ENCODE peak calls at places on chromosomes 16 and 17, in four cellular contexts. A is A673, K is GM13977, B is retinal pigment epithelial cell. M is an unnamed sample.

GRCh38 chr17:50904522-50905459 is 38.6 kb upstream of the TOB1 start:
- DNase-seq in K (no peak), B (no peak), A (no peak), M (no peak)

GRCh38 chr17:5282639-5283217 is 644 bp downstream of the RABEP1 start:
- DNase-seq in B (no peak), A (peak; percentile 37), K (no peak), M (no peak)

GRCh38 chr16:78375055-78375679 is 275.7 kb downstream of the WWOX start:
- DNase-seq in A (no peak), K (no peak), B (no peak), M (no peak)

GRCh38 chr17:30567231-30568116 is 90.3 kb downstream of the GOSR1 start:
- DNase-seq in K (no peak), B (no peak), A (no peak), M (no peak)

GRCh38 chr16:82059983-82060421 is 24.9 kb downstream of the HSD17B2 start:
- DNase-seq in A (no peak), B (no peak), K (no peak), M (no peak)

GRCh38 chr16:21963887-21964286 is 10.7 kb downstream of the UQCRC2 start:
- DNase-seq in A (no peak), K (no peak), B (no peak), M (no peak)

GRCh38 chr16:50308237-50308965 is 42.0 kb downstream of the ADCY7 start:
- DNase-seq in K (peak; percentile 21), A (no peak), B (no peak), M (no peak)

GRCh38 chr17:65163990-65164495 is 26.9 kb downstream of the RGS9 start:
- DNase-seq in A (no peak), K (peak; percentile 53), B (no peak), M (peak; percentile 65)

GRCh38 chr16:12341423-12341822 is 364.9 kb downstream of the SNX29 start:
- DNase-seq in K (no peak), B (no peak), A (no peak), M (no peak)

GRCh38 chr17:70278846-70279465 is 109.6 kb downstream of the KCNJ2 start:
- DNase-seq in K (no peak), A (no peak), B (no peak), M (no peak)

GRCh38 chr17:79699386-79700036 is 31.2 kb upstream of the ENPP7 start:
- DNase-seq in A (no peak), B (no peak), K (no peak), M (no peak)

GRCh38 chr16:80591071-80591935 is 50.5 kb downstream of the DYNLRB2 start:
- DNase-seq in A (no peak), K (no peak), B (no peak), M (no peak)

GRCh38 chr17:51595965-51596364 is 335.6 kb downstream of the UTP18 start:
- DNase-seq in B (no peak), A (no peak), K (no peak), M (no peak)

GRCh38 chr17:40253565-40253964 is 34.1 kb upstream of the CDC6 start:
- DNase-seq in K (no peak), B (no peak), A (no peak), M (no peak)

GRCh38 chr16:14559809-14560227 is 70.2 kb downstream of the PARN start:
- DNase-seq in B (no peak), K (no peak), A (no peak), M (no peak)

GRCh38 chr16:23857256-23857891 is 21.6 kb downstream of the PRKCB start:
- DNase-seq in K (no peak), A (peak; percentile 95), B (no peak), M (no peak)

GRCh38 chr16:29662729-29663019 is 373 bp upstream of the SPN start:
- DNase-seq in B (no peak), A (no peak), K (peak; percentile 72), M (peak; percentile 75)

GRCh38 chr16:27566417-27566816 is 16.5 kb downstream of the KATNIP start:
- DNase-seq in B (no peak), A (no peak), K (no peak), M (no peak)

GRCh38 chr17:40060887-40061480 is 1.8 kb upstream of the THRA start:
- DNase-seq in B (no peak), K (no peak), A (no peak), M (no peak)

GRCh38 chr16:49601541-49601940 is 227.9 kb downstream of the C16orf78 start:
- DNase-seq in B (no peak), A (no peak), K (no peak), M (no peak)

GRCh38 chr16:27369806-27370205 is 32.2 kb upstream of the IL21R start:
- DNase-seq in K (no peak), B (no peak), A (no peak), M (no peak)

GRCh38 chr17:58643147-58643546 is 48.7 kb downstream of the TEX14 start:
- DNase-seq in K (no peak), A (no peak), B (no peak), M (no peak)

GRCh38 chr16:87671221-87671620 is 68.9 kb downstream of the JPH3 start:
- DNase-seq in A (no peak), B (no peak), K (no peak), M (no peak)

DNA sequence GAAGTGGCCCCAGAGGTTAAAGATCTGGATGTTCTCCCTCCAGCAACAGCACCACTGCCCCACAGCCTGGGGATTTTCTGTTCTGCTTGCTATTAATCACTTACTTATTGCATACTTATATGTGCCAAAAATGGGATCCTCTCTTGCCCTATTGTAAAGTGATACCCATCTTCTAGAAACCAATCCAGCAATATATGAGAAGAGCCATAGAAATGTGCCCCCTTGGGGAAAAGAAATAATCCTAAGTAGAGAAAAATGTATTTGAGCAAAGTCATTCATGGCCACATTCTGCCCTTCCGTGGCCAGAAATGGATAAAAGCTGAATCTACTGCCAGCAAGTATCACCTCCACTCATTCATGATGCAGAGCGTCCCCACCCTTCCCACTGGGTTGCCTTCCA is 20.9 kb downstream of the SOST start:
- DNase-seq in K (no peak), B (no peak), A (no peak), M (no peak)
- TF ChIP-seq CTCF in K (no peak), B (no peak), A (no peak), M (no peak)

DNA sequence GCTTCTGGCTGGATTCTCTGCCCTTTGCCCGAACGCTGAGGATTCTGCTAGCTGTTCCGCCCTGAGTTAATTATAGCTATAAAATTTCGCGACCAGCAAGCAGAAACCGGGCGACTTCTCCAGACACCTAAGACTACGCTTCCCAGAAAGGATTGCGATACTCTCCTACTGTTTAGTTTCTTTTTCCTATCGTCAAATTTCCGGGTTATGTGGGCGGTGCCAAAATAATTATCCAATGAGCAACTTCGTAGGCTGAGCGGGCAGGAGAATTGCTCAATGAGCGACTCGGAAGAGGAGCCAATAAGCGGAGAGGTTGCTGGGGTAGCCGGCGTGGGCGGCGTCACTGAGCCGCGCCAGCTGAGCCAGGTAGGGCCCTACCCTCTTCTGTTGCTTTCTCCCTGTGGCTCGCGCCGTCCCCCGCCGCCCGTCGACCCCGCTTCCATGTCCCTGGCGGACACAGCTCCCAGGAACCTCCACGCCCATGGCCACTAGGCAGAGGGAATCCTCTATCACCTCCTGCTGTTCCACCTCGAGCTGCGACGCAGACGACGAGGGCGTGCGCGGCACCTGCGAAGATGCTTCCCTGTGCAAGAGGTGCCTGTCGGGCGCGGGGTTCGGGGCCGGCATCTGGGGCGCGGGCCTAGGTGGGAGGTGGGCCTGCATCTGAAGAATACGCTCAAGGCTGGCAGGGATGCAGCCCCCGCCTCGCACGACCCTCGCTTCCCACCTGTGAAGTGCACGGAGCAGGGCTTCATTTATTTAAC is at the start of gene LCMT1:
- DNase-seq in A (peak; percentile 99), K (peak; percentile 95), B (peak; percentile 92), M (peak; percentile 96)
- TF ChIP-seq CTCF in A (no peak), K (no peak), B (no peak), M (no peak)

GRCh38 chr17:57459286-57459915 is 203.1 kb downstream of the MSI2 start:
- DNase-seq in B (peak; percentile 88), A (no peak), K (no peak), M (no peak)
- TF ChIP-seq CTCF in B (peak; percentile 26), A (no peak), K (peak; percentile 57), M (peak; percentile 33)

DNA sequence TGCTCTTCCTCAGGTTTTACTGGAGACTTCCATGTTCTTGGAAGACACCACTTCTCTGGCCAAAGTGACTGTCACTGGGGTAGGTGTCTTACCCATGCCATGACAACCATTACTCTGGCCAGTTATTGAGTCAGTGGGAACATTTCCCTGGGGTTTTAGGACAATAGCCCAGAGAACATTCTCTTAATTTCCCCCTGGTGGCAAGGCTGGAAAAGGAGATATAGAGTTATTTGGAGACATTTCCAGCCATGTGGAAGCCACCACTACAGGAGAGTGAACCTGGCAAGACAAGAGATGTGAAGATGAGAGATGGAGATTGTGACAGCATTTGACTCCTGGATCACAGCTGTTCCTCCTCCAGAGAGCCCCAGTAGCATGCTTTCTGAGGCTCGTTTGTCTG is 106.2 kb downstream of the CDK5R1 start:
- DNase-seq in K (no peak), B (no peak), A (no peak), M (no peak)
- TF ChIP-seq CTCF in K (no peak), B (peak; percentile 10), A (no peak), M (no peak)

DNA sequence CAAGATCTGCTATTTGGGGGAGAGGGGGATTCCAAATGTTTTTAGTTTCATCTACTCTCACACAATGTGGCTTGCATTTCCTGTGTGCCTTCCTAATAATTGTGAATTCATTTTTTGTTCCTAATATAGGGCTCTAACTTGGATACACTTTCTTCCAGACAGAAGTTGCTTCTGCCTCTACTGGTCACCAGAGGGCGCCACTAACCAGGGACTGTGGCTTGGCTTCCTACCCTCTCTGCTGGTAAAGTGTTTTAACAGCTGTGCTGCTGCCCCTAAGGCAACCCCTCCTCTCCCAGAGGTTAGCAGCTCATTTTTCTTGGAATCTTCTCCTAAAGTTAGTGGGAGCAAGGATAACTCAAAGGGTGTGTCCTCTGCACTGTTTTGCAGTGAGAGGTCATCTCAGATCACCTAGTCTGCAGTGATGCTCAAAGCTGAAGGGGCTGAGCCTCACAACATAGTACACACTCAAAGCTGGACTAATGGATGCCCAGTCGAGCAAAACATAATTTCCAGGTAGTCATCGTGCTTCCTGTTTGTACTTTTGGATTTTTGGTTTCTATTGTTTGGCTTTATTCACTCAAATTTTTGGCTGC is 5.0 kb upstream of the PRSS54 start:
- DNase-seq in B (no peak), A (peak; percentile 50), K (no peak), M (no peak)
- TF ChIP-seq CTCF in B (peak; percentile 63), A (peak; percentile 75), K (peak; percentile 51), M (peak; percentile 44)

DNA sequence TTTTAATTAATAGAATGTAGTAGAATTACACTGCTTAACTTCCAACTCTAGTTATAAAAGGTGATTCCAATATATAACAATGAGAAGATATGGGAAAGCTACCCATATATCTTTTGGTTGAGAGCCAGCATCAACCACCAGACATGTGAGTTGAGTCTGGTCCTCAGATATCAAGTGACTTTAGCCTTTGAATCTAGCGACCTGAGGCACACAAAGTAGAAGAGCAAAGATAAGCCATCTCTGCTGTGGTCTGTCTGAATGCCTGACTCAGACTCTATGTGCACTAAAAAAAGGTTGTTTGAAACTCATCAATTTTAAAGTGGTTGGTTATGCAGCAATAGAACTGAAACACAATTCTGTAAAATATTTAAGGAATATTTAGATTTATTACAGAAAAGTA is 492.5 kb upstream of the SOX9 start:
- DNase-seq in B (no peak), K (no peak), A (no peak), M (no peak)
- TF ChIP-seq CTCF in B (no peak), K (no peak), A (no peak), M (no peak)

GRCh38 chr17:38667787-38668122 is 7.0 kb downstream of the EPOP start:
- DNase-seq in K (no peak), B (no peak), A (no peak), M (no peak)
- TF ChIP-seq CTCF in K (peak; percentile 1), B (no peak), A (no peak), M (no peak)